ENCODE peak calls at places on chromosomes 13 and 19, in ten cellular contexts. One of them, this sample, is unnamed.

GRCh38 chr13:23146811-23147245 is 34.0 kb upstream of the SGCG start:
- DNase-seq in IMR-90: peak; percentile 24
- DNase-seq in astrocyte of the spinal cord: no peak
- DNase-seq in GM23338: no peak
- DNase-seq in AG09309: no peak
- DNase-seq in cardiac fibroblast: no peak
- DNase-seq in endodermal cell: no peak
- DNase-seq in neuronal stem cell: no peak
- DNase-seq in fibroblast of lung: peak; percentile 82
- DNase-seq in stomach: no peak
- DNase-seq in this sample: no peak

GRCh38 chr13:106532111-106532929 is 3.1 kb downstream of the EFNB2 start:
- DNase-seq in IMR-90: peak; percentile 32
- DNase-seq in astrocyte of the spinal cord: peak; percentile 59
- DNase-seq in GM23338: no peak
- DNase-seq in AG09309: no peak
- DNase-seq in cardiac fibroblast: peak; percentile 27
- DNase-seq in endodermal cell: peak; percentile 68
- DNase-seq in neuronal stem cell: no peak
- DNase-seq in fibroblast of lung: peak; percentile 56
- DNase-seq in stomach: no peak
- DNase-seq in this sample: no peak

GRCh38 chr13:85521586-85521985 is 277.6 kb downstream of the SLITRK6 start:
- DNase-seq in IMR-90: no peak
- DNase-seq in astrocyte of the spinal cord: no peak
- DNase-seq in GM23338: no peak
- DNase-seq in AG09309: no peak
- DNase-seq in cardiac fibroblast: no peak
- DNase-seq in endodermal cell: no peak
- DNase-seq in neuronal stem cell: no peak
- DNase-seq in fibroblast of lung: no peak
- DNase-seq in stomach: no peak
- DNase-seq in this sample: no peak

GRCh38 chr19:1189419-1189818 is 15.4 kb upstream of the SBNO2 start:
- DNase-seq in IMR-90: peak; percentile 35
- DNase-seq in astrocyte of the spinal cord: no peak
- DNase-seq in GM23338: no peak
- DNase-seq in AG09309: no peak
- DNase-seq in cardiac fibroblast: no peak
- DNase-seq in endodermal cell: peak; percentile 79
- DNase-seq in neuronal stem cell: no peak
- DNase-seq in fibroblast of lung: no peak
- DNase-seq in stomach: no peak
- DNase-seq in this sample: no peak

GRCh38 chr19:2142173-2142829 is 9.1 kb downstream of the AP3D1 start:
- DNase-seq in IMR-90: no peak
- DNase-seq in astrocyte of the spinal cord: no peak
- DNase-seq in GM23338: no peak
- DNase-seq in AG09309: no peak
- DNase-seq in cardiac fibroblast: no peak
- DNase-seq in endodermal cell: no peak
- DNase-seq in neuronal stem cell: no peak
- DNase-seq in fibroblast of lung: no peak
- DNase-seq in stomach: no peak
- DNase-seq in this sample: no peak

GRCh38 chr13:49679244-49679643 is 12.0 kb downstream of the EBPL start:
- DNase-seq in IMR-90: peak; percentile 35
- DNase-seq in astrocyte of the spinal cord: peak; percentile 31
- DNase-seq in GM23338: no peak
- DNase-seq in AG09309: no peak
- DNase-seq in cardiac fibroblast: peak; percentile 44
- DNase-seq in endodermal cell: peak; percentile 10
- DNase-seq in neuronal stem cell: no peak
- DNase-seq in fibroblast of lung: peak; percentile 50
- DNase-seq in stomach: peak; percentile 38
- DNase-seq in this sample: no peak

GRCh38 chr19:10378124-10378523 is 2.2 kb downstream of the TYK2 start:
- DNase-seq in IMR-90: no peak
- DNase-seq in astrocyte of the spinal cord: no peak
- DNase-seq in GM23338: no peak
- DNase-seq in AG09309: no peak
- DNase-seq in cardiac fibroblast: no peak
- DNase-seq in endodermal cell: no peak
- DNase-seq in neuronal stem cell: no peak
- DNase-seq in fibroblast of lung: no peak
- DNase-seq in stomach: no peak
- DNase-seq in this sample: no peak

GRCh38 chr13:98174995-98175394 is 2.1 kb downstream of the RNF113B start:
- DNase-seq in IMR-90: peak; percentile 31
- DNase-seq in astrocyte of the spinal cord: peak; percentile 29
- DNase-seq in GM23338: no peak
- DNase-seq in AG09309: no peak
- DNase-seq in cardiac fibroblast: no peak
- DNase-seq in endodermal cell: no peak
- DNase-seq in neuronal stem cell: no peak
- DNase-seq in fibroblast of lung: no peak
- DNase-seq in stomach: no peak
- DNase-seq in this sample: no peak

GRCh38 chr13:35818577-35819165 is 312.5 kb downstream of the DCLK1 start:
- DNase-seq in IMR-90: peak; percentile 60
- DNase-seq in astrocyte of the spinal cord: peak; percentile 55
- DNase-seq in GM23338: peak; percentile 63
- DNase-seq in AG09309: peak; percentile 33
- DNase-seq in cardiac fibroblast: peak; percentile 63
- DNase-seq in endodermal cell: no peak
- DNase-seq in neuronal stem cell: peak; percentile 20
- DNase-seq in fibroblast of lung: peak; percentile 61
- DNase-seq in stomach: no peak
- DNase-seq in this sample: no peak

GRCh38 chr13:26558074-26558805 is 757 bp downstream of the WASF3 start:
- DNase-seq in IMR-90: peak; percentile 13
- DNase-seq in astrocyte of the spinal cord: peak; percentile 14
- DNase-seq in GM23338: peak; percentile 36
- DNase-seq in AG09309: no peak
- DNase-seq in cardiac fibroblast: peak; percentile 14
- DNase-seq in endodermal cell: peak; percentile 68
- DNase-seq in neuronal stem cell: peak; percentile 43
- DNase-seq in fibroblast of lung: peak; percentile 19
- DNase-seq in stomach: no peak
- DNase-seq in this sample: no peak

GRCh38 chr13:113452942-113453901 is at the start of gene ADPRHL1:
- DNase-seq in IMR-90: no peak
- DNase-seq in astrocyte of the spinal cord: no peak
- DNase-seq in GM23338: no peak
- DNase-seq in AG09309: no peak
- DNase-seq in cardiac fibroblast: no peak
- DNase-seq in endodermal cell: no peak
- DNase-seq in neuronal stem cell: peak; percentile 15
- DNase-seq in fibroblast of lung: no peak
- DNase-seq in stomach: no peak
- DNase-seq in this sample: no peak

GRCh38 chr19:17184381-17184841 is 30.7 kb upstream of the USE1 start:
- DNase-seq in IMR-90: peak; percentile 7
- DNase-seq in astrocyte of the spinal cord: no peak
- DNase-seq in GM23338: no peak
- DNase-seq in AG09309: no peak
- DNase-seq in cardiac fibroblast: no peak
- DNase-seq in endodermal cell: no peak
- DNase-seq in neuronal stem cell: no peak
- DNase-seq in fibroblast of lung: no peak
- DNase-seq in stomach: no peak
- DNase-seq in this sample: no peak

GRCh38 chr19:55088543-55089265 is 13.0 kb downstream of the EPS8L1 start:
- DNase-seq in IMR-90: peak; percentile 43
- DNase-seq in astrocyte of the spinal cord: peak; percentile 61
- DNase-seq in GM23338: peak; percentile 95
- DNase-seq in AG09309: no peak
- DNase-seq in cardiac fibroblast: peak; percentile 73
- DNase-seq in endodermal cell: peak; percentile 98
- DNase-seq in neuronal stem cell: peak; percentile 92
- DNase-seq in fibroblast of lung: peak; percentile 61
- DNase-seq in stomach: peak; percentile 81
- DNase-seq in this sample: no peak

GRCh38 chr13:84263354-84264069 is 381.2 kb upstream of the SLITRK1 start:
- DNase-seq in IMR-90: no peak
- DNase-seq in astrocyte of the spinal cord: no peak
- DNase-seq in GM23338: no peak
- DNase-seq in AG09309: no peak
- DNase-seq in cardiac fibroblast: no peak
- DNase-seq in endodermal cell: peak; percentile 47
- DNase-seq in neuronal stem cell: no peak
- DNase-seq in fibroblast of lung: no peak
- DNase-seq in stomach: no peak
- DNase-seq in this sample: no peak

GRCh38 chr19:33224694-33225457 is 774 bp downstream of the SLC7A10 start:
- DNase-seq in IMR-90: no peak
- DNase-seq in astrocyte of the spinal cord: no peak
- DNase-seq in GM23338: peak; percentile 42
- DNase-seq in AG09309: no peak
- DNase-seq in cardiac fibroblast: no peak
- DNase-seq in endodermal cell: no peak
- DNase-seq in neuronal stem cell: no peak
- DNase-seq in fibroblast of lung: no peak
- DNase-seq in stomach: no peak
- DNase-seq in this sample: no peak
- H3K4me3 ChIP-seq in IMR-90: no peak overlapping the region
- H3K4me3 ChIP-seq in astrocyte of the spinal cord: no peak overlapping the region
- H3K4me3 ChIP-seq in GM23338: peak overlapping the region; percentile 66
- H3K4me3 ChIP-seq in AG09309: no peak overlapping the region
- H3K4me3 ChIP-seq in cardiac fibroblast: no peak overlapping the region
- H3K4me3 ChIP-seq in endodermal cell: no peak overlapping the region
- H3K4me3 ChIP-seq in neuronal stem cell: no peak overlapping the region
- H3K4me3 ChIP-seq in fibroblast of lung: no peak overlapping the region
- H3K4me3 ChIP-seq in stomach: peak overlapping the region; percentile 36
- H3K4me3 ChIP-seq in this sample: no peak overlapping the region

GRCh38 chr19:53554804-53555203 is 16.9 kb downstream of the ZNF331 start:
- DNase-seq in IMR-90: no peak
- DNase-seq in astrocyte of the spinal cord: no peak
- DNase-seq in GM23338: no peak
- DNase-seq in AG09309: no peak
- DNase-seq in cardiac fibroblast: no peak
- DNase-seq in endodermal cell: no peak
- DNase-seq in neuronal stem cell: no peak
- DNase-seq in fibroblast of lung: no peak
- DNase-seq in stomach: no peak
- DNase-seq in this sample: no peak
- H3K4me3 ChIP-seq in IMR-90: peak overlapping the region; percentile 76
- H3K4me3 ChIP-seq in astrocyte of the spinal cord: peak overlapping the region; percentile 63
- H3K4me3 ChIP-seq in GM23338: peak overlapping the region; percentile 69
- H3K4me3 ChIP-seq in AG09309: peak overlapping the region; percentile 72
- H3K4me3 ChIP-seq in cardiac fibroblast: peak overlapping the region; percentile 65
- H3K4me3 ChIP-seq in endodermal cell: peak overlapping the region; percentile 79
- H3K4me3 ChIP-seq in neuronal stem cell: no peak overlapping the region
- H3K4me3 ChIP-seq in fibroblast of lung: peak overlapping the region; percentile 75
- H3K4me3 ChIP-seq in stomach: peak overlapping the region; percentile 50
- H3K4me3 ChIP-seq in this sample: peak overlapping the region; percentile 37

DNA sequence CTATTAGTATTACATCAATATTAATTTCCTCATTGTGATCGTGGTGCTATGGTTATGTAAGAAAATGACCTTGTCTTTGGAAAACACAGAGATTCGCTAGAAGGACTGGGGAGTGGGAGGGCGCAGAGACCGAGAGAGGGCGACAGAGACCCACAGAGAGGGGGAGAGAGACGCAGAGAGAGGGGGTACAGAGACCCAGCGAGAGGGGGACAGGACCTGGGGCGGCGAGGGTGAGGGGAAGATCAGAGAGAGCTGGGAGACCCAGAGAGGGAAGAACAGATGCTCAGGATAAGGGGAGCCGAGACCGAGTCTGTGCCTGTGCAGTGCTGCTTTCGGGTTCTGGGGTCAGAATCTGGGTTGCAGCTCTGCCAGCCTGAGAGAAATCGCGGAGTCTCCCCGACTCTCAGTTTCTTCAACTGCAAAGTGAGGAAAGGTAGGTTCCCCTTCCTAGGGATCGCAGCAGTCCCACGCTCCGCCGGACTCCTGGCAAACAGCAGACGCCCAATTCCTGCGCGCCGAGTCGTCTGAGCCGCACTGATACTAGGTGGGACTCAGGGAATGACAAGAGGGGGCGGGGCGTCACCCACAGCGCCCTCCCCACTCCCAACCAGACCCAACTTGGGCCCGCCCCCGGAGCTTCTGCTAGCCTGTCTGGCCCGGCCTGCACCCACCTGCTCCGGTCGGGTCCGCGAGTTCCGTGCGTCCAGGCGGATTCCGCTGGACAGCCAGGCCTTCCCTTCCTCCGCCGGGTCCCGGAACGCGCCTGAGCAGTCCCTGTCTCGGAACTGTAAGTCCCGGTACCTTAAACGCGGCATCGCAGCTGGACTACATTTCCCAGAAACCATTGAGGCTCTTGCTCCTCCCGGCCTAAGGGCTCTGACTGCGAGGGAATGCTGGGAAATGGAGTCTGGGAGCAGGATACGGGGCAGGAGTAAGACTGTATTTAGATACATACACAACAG is 15.3 kb downstream of the IZUMO2 start:
- DNase-seq in IMR-90: peak; percentile 92
- DNase-seq in astrocyte of the spinal cord: peak; percentile 93
- DNase-seq in GM23338: peak; percentile 97
- DNase-seq in AG09309: peak; percentile 52
- DNase-seq in cardiac fibroblast: peak; percentile 89
- DNase-seq in endodermal cell: peak; percentile 93
- DNase-seq in neuronal stem cell: peak; percentile 89
- DNase-seq in fibroblast of lung: peak; percentile 81
- DNase-seq in stomach: peak; percentile 87
- DNase-seq in this sample: peak; percentile 40
- H3K4me3 ChIP-seq in IMR-90: peak overlapping the region; percentile 58
- H3K4me3 ChIP-seq in astrocyte of the spinal cord: peak overlapping the region; percentile 55
- H3K4me3 ChIP-seq in GM23338: peak overlapping the region; percentile 86
- H3K4me3 ChIP-seq in AG09309: peak overlapping the region; percentile 54
- H3K4me3 ChIP-seq in cardiac fibroblast: peak overlapping the region; percentile 67
- H3K4me3 ChIP-seq in endodermal cell: peak overlapping the region; percentile 45
- H3K4me3 ChIP-seq in neuronal stem cell: no peak overlapping the region
- H3K4me3 ChIP-seq in fibroblast of lung: peak overlapping the region; percentile 56
- H3K4me3 ChIP-seq in stomach: peak overlapping the region; percentile 53
- H3K4me3 ChIP-seq in this sample: peak overlapping the region; percentile 36

GRCh38 chr13:102800145-102801041 is 1.5 kb downstream of the BIVM start:
- DNase-seq in IMR-90: peak; percentile 68
- DNase-seq in astrocyte of the spinal cord: peak; percentile 81
- DNase-seq in GM23338: peak; percentile 85
- DNase-seq in AG09309: peak; percentile 13
- DNase-seq in cardiac fibroblast: peak; percentile 85
- DNase-seq in endodermal cell: peak; percentile 95
- DNase-seq in neuronal stem cell: peak; percentile 71
- DNase-seq in fibroblast of lung: peak; percentile 78
- DNase-seq in stomach: peak; percentile 83
- DNase-seq in this sample: peak; percentile 25

GRCh38 chr13:102798653-102799543 is at the start of the genes BIVM and POGLUT2:
- DNase-seq in IMR-90: peak; percentile 91
- DNase-seq in astrocyte of the spinal cord: peak; percentile 95
- DNase-seq in GM23338: peak; percentile 98
- DNase-seq in AG09309: peak; percentile 63
- DNase-seq in cardiac fibroblast: peak; percentile 94
- DNase-seq in endodermal cell: peak; percentile 98
- DNase-seq in neuronal stem cell: peak; percentile 86
- DNase-seq in fibroblast of lung: peak; percentile 92
- DNase-seq in stomach: peak; percentile 90
- DNase-seq in this sample: peak; percentile 80

GRCh38 chr13:102793583-102794355 is 5.0 kb downstream of the POGLUT2 start:
- DNase-seq in IMR-90: no peak
- DNase-seq in astrocyte of the spinal cord: no peak
- DNase-seq in GM23338: peak; percentile 64
- DNase-seq in AG09309: no peak
- DNase-seq in cardiac fibroblast: no peak
- DNase-seq in endodermal cell: no peak
- DNase-seq in neuronal stem cell: no peak
- DNase-seq in fibroblast of lung: no peak
- DNase-seq in stomach: no peak
- DNase-seq in this sample: no peak

GRCh38 chr13:102799544-102800144 is 725 bp downstream of the BIVM start:
- DNase-seq in IMR-90: peak; percentile 5
- DNase-seq in astrocyte of the spinal cord: peak; percentile 21
- DNase-seq in GM23338: peak; percentile 21
- DNase-seq in AG09309: no peak
- DNase-seq in cardiac fibroblast: no peak
- DNase-seq in endodermal cell: peak; percentile 73
- DNase-seq in neuronal stem cell: peak; percentile 20
- DNase-seq in fibroblast of lung: peak; percentile 30
- DNase-seq in stomach: peak; percentile 29
- DNase-seq in this sample: no peak
- H3K4me3 ChIP-seq in IMR-90: peak overlapping the region; percentile 84
- H3K4me3 ChIP-seq in astrocyte of the spinal cord: peak overlapping the region; percentile 89
- H3K4me3 ChIP-seq in GM23338: peak overlapping the region; percentile 76
- H3K4me3 ChIP-seq in AG09309: peak overlapping the region; percentile 70
- H3K4me3 ChIP-seq in cardiac fibroblast: peak overlapping the region; percentile 92
- H3K4me3 ChIP-seq in endodermal cell: peak overlapping the region; percentile 95
- H3K4me3 ChIP-seq in neuronal stem cell: peak overlapping the region; percentile 89
- H3K4me3 ChIP-seq in fibroblast of lung: peak overlapping the region; percentile 72
- H3K4me3 ChIP-seq in stomach: peak overlapping the region; percentile 90
- H3K4me3 ChIP-seq in this sample: peak overlapping the region; percentile 83

This sample was measured in HFF-Myc.